ENCODE peak calls at places on chromosomes 12 and 14, in seven cellular contexts. One of them, this sample, is unnamed. For H3K36me3, the result is how much of the 10 kb centered on the place peaks cover.

GRCh38 chr14:93723001-93723400 is 65.3 kb downstream of the PRIMA1 start:
- DNase-seq in H1: no peak
- DNase-seq in cardiac muscle cell: no peak
- DNase-seq in gastrocnemius medialis: no peak
- DNase-seq in IMR-90: no peak
- DNase-seq in lower lobe of right lung: no peak
- DNase-seq in heart left ventricle: no peak
- DNase-seq in this sample: no peak

GRCh38 chr12:95986635-95987535 is 9.3 kb downstream of the HAL start:
- DNase-seq in H1: no peak
- DNase-seq in cardiac muscle cell: no peak
- DNase-seq in gastrocnemius medialis: no peak
- DNase-seq in IMR-90: no peak
- DNase-seq in lower lobe of right lung: no peak
- DNase-seq in heart left ventricle: no peak
- DNase-seq in this sample: no peak

GRCh38 chr12:12612403-12612802 is 727 bp downstream of the CREBL2 start:
- DNase-seq in H1: no peak
- DNase-seq in cardiac muscle cell: peak
- DNase-seq in gastrocnemius medialis: no peak
- DNase-seq in IMR-90: peak
- DNase-seq in lower lobe of right lung: no peak
- DNase-seq in heart left ventricle: no peak
- DNase-seq in this sample: no peak

GRCh38 chr12:91219511-91219910 is 36.9 kb upstream of the DCN start:
- DNase-seq in H1: no peak
- DNase-seq in cardiac muscle cell: peak
- DNase-seq in gastrocnemius medialis: no peak
- DNase-seq in IMR-90: peak
- DNase-seq in lower lobe of right lung: no peak
- DNase-seq in heart left ventricle: no peak
- DNase-seq in this sample: no peak

GRCh38 chr12:38123566-38124246 is 192.9 kb upstream of the ALG10B start:
- DNase-seq in H1: no peak
- DNase-seq in cardiac muscle cell: no peak
- DNase-seq in gastrocnemius medialis: no peak
- DNase-seq in IMR-90: no peak
- DNase-seq in lower lobe of right lung: no peak
- DNase-seq in heart left ventricle: no peak
- DNase-seq in this sample: no peak

GRCh38 chr12:65536876-65537661 is 258.6 kb downstream of the MSRB3 start:
- DNase-seq in H1: no peak
- DNase-seq in cardiac muscle cell: peak
- DNase-seq in gastrocnemius medialis: no peak
- DNase-seq in IMR-90: peak
- DNase-seq in lower lobe of right lung: no peak
- DNase-seq in heart left ventricle: peak
- DNase-seq in this sample: no peak

GRCh38 chr12:43992856-43993255 is 157.0 kb downstream of the TMEM117 start:
- DNase-seq in H1: no peak
- DNase-seq in cardiac muscle cell: no peak
- DNase-seq in gastrocnemius medialis: no peak
- DNase-seq in IMR-90: no peak
- DNase-seq in lower lobe of right lung: no peak
- DNase-seq in heart left ventricle: no peak
- DNase-seq in this sample: no peak

GRCh38 chr14:21525571-21525970 is 575 bp downstream of the SALL2 start:
- DNase-seq in H1: no peak
- DNase-seq in cardiac muscle cell: peak
- DNase-seq in gastrocnemius medialis: no peak
- DNase-seq in IMR-90: peak
- DNase-seq in lower lobe of right lung: no peak
- DNase-seq in heart left ventricle: no peak
- DNase-seq in this sample: no peak

GRCh38 chr14:36520601-36521525 is 831 bp upstream of the NKX2-1 start:
- DNase-seq in H1: peak
- DNase-seq in cardiac muscle cell: peak
- DNase-seq in gastrocnemius medialis: no peak
- DNase-seq in IMR-90: peak
- DNase-seq in lower lobe of right lung: peak
- DNase-seq in heart left ventricle: no peak
- DNase-seq in this sample: no peak
- TF ChIP-seq CTCF in H1: peak
- TF ChIP-seq CTCF in cardiac muscle cell: peak
- TF ChIP-seq CTCF in gastrocnemius medialis: no peak
- TF ChIP-seq CTCF in IMR-90: peak
- TF ChIP-seq CTCF in lower lobe of right lung: no peak
- TF ChIP-seq CTCF in heart left ventricle: no peak
- TF ChIP-seq CTCF in this sample: no peak

GRCh38 chr14:100124551-100125088 is 34.8 kb downstream of the DEGS2 start:
- DNase-seq in H1: no peak
- DNase-seq in cardiac muscle cell: no peak
- DNase-seq in gastrocnemius medialis: no peak
- DNase-seq in IMR-90: no peak
- DNase-seq in lower lobe of right lung: no peak
- DNase-seq in heart left ventricle: no peak
- DNase-seq in this sample: no peak

GRCh38 chr14:100129161-100129589 is 30.3 kb downstream of the DEGS2 start:
- DNase-seq in H1: no peak
- DNase-seq in cardiac muscle cell: peak
- DNase-seq in gastrocnemius medialis: no peak
- DNase-seq in IMR-90: peak
- DNase-seq in lower lobe of right lung: no peak
- DNase-seq in heart left ventricle: no peak
- DNase-seq in this sample: no peak

GRCh38 chr14:100128688-100129087 is 30.8 kb downstream of the DEGS2 start:
- DNase-seq in H1: no peak
- DNase-seq in cardiac muscle cell: no peak
- DNase-seq in gastrocnemius medialis: no peak
- DNase-seq in IMR-90: no peak
- DNase-seq in lower lobe of right lung: no peak
- DNase-seq in heart left ventricle: no peak
- DNase-seq in this sample: peak

GRCh38 chr14:100127853-100128455 is 31.5 kb downstream of the DEGS2 start:
- DNase-seq in H1: no peak
- DNase-seq in cardiac muscle cell: no peak
- DNase-seq in gastrocnemius medialis: no peak
- DNase-seq in IMR-90: no peak
- DNase-seq in lower lobe of right lung: no peak
- DNase-seq in heart left ventricle: no peak
- DNase-seq in this sample: no peak

DNA sequence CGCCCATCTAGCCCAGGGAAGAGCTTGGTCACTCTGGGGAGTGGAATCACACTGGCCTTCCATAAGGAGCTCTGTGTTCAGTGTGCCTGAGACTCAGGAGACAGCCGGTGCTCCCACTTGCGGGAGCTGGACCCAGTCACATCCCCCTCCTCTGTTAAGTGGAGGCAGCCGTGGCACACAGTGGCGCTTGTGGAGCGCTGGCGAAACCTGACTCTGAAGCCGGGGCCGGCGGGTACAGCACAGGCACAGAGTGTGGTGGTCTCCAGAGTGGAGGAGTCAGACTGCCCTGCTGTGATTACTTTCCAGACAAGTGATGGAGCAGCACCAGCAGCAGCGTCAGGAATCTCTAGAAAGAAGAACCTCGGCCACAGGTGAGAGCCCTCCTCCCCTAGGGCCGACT is 33.0 kb downstream of the DEGS2 start:
- DNase-seq in H1: no peak
- DNase-seq in cardiac muscle cell: no peak
- DNase-seq in gastrocnemius medialis: no peak
- DNase-seq in IMR-90: no peak
- DNase-seq in lower lobe of right lung: no peak
- DNase-seq in heart left ventricle: no peak
- DNase-seq in this sample: no peak
- H3K36me3 ChIP-seq in H1: under half
- H3K36me3 ChIP-seq in cardiac muscle cell: under half
- H3K36me3 ChIP-seq in gastrocnemius medialis: under half
- H3K36me3 ChIP-seq in IMR-90: under half
- H3K36me3 ChIP-seq in lower lobe of right lung: half or more
- H3K36me3 ChIP-seq in heart left ventricle: half or more
- H3K36me3 ChIP-seq in this sample: under half

DNA sequence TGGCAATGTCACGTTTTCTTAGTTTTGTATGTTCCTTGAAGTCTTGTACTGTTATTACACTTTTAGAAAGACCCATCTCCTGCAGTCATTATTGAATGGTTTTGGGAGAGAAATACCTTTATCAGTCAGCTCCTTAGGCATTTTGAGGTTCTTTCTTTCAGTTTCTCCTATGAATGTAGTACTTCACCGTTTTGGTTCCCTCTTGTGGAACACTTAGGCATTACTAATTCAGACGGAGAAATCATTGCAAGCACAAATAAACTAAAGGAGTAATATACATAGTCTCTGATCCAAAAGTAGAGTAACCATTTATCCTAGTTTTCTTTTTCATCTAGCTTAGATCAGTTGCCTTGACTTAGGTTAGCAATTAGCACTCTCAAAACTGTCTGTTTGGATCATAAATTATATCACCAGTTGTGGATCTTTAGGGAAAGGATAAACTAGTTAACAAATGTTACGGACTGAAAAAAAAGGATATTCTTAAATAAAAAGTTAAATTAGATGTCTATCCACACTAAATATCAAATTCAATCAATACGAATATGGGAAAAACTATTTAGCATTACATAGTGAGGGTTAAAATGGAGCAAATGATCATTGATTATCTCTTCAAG is 1538.3 kb upstream of the SEL1L start:
- DNase-seq in H1: no peak
- DNase-seq in cardiac muscle cell: peak
- DNase-seq in gastrocnemius medialis: no peak
- DNase-seq in IMR-90: peak
- DNase-seq in lower lobe of right lung: no peak
- DNase-seq in heart left ventricle: no peak
- DNase-seq in this sample: no peak
- TF ChIP-seq CTCF in H1: peak
- TF ChIP-seq CTCF in cardiac muscle cell: no peak
- TF ChIP-seq CTCF in gastrocnemius medialis: no peak
- TF ChIP-seq CTCF in IMR-90: peak
- TF ChIP-seq CTCF in lower lobe of right lung: peak
- TF ChIP-seq CTCF in heart left ventricle: no peak
- TF ChIP-seq CTCF in this sample: no peak

GRCh38 chr12:57713209-57713608 is 19.3 kb downstream of the OS9 start:
- DNase-seq in H1: peak
- DNase-seq in cardiac muscle cell: no peak
- DNase-seq in gastrocnemius medialis: no peak
- DNase-seq in IMR-90: no peak
- DNase-seq in lower lobe of right lung: no peak
- DNase-seq in heart left ventricle: no peak
- DNase-seq in this sample: no peak

GRCh38 chr12:57717846-57718640 is 20.5 kb downstream of the AGAP2 start:
- DNase-seq in H1: peak
- DNase-seq in cardiac muscle cell: no peak
- DNase-seq in gastrocnemius medialis: no peak
- DNase-seq in IMR-90: no peak
- DNase-seq in lower lobe of right lung: no peak
- DNase-seq in heart left ventricle: no peak
- DNase-seq in this sample: no peak

GRCh38 chr12:57716305-57716704 is 22.2 kb downstream of the AGAP2 start:
- DNase-seq in H1: peak
- DNase-seq in cardiac muscle cell: no peak
- DNase-seq in gastrocnemius medialis: no peak
- DNase-seq in IMR-90: no peak
- DNase-seq in lower lobe of right lung: no peak
- DNase-seq in heart left ventricle: no peak
- DNase-seq in this sample: no peak

GRCh38 chr12:57717131-57717530 is 21.4 kb downstream of the AGAP2 start:
- DNase-seq in H1: peak
- DNase-seq in cardiac muscle cell: no peak
- DNase-seq in gastrocnemius medialis: no peak
- DNase-seq in IMR-90: no peak
- DNase-seq in lower lobe of right lung: no peak
- DNase-seq in heart left ventricle: no peak
- DNase-seq in this sample: no peak

DNA sequence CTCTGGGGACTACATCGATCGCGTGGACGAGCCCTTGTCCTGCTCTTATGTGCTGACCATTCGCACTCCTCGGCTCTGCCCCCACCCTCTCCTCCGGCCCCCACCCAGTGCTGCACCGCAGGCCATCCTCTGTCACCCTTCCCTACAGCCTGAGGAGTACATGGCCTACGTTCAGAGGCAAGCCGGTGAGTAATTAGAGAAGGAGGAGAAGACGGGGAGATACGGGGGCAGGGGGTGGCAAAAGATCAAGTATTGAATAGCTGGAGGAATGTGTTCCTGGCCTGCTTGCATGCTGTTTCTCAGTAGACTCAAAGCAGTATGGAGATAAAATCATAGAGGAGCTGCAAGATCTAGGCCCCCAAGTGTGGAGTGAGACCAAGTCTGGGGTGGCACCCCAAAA is 21.9 kb downstream of the OS9 start:
- DNase-seq in H1: peak
- DNase-seq in cardiac muscle cell: no peak
- DNase-seq in gastrocnemius medialis: no peak
- DNase-seq in IMR-90: no peak
- DNase-seq in lower lobe of right lung: no peak
- DNase-seq in heart left ventricle: no peak
- DNase-seq in this sample: no peak
- H3K36me3 ChIP-seq in H1: under half
- H3K36me3 ChIP-seq in cardiac muscle cell: under half
- H3K36me3 ChIP-seq in gastrocnemius medialis: under half
- H3K36me3 ChIP-seq in IMR-90: half or more
- H3K36me3 ChIP-seq in lower lobe of right lung: half or more
- H3K36me3 ChIP-seq in heart left ventricle: half or more
- H3K36me3 ChIP-seq in this sample: under half

GRCh38 chr14:24213866-24214652 is 771 bp upstream of the CHMP4A start:
- DNase-seq in H1: no peak
- DNase-seq in cardiac muscle cell: no peak
- DNase-seq in gastrocnemius medialis: no peak
- DNase-seq in IMR-90: no peak
- DNase-seq in lower lobe of right lung: no peak
- DNase-seq in heart left ventricle: no peak
- DNase-seq in this sample: no peak
- TF ChIP-seq CTCF in H1: no peak
- TF ChIP-seq CTCF in cardiac muscle cell: no peak
- TF ChIP-seq CTCF in gastrocnemius medialis: no peak
- TF ChIP-seq CTCF in IMR-90: no peak
- TF ChIP-seq CTCF in lower lobe of right lung: no peak
- TF ChIP-seq CTCF in heart left ventricle: no peak
- TF ChIP-seq CTCF in this sample: no peak

GRCh38 chr12:107990325-107990724 is 138.8 kb upstream of the WSCD2 start:
- DNase-seq in H1: peak
- DNase-seq in cardiac muscle cell: peak
- DNase-seq in gastrocnemius medialis: no peak
- DNase-seq in IMR-90: no peak
- DNase-seq in lower lobe of right lung: no peak
- DNase-seq in heart left ventricle: peak
- DNase-seq in this sample: peak
- H3K36me3 ChIP-seq in H1: under half
- H3K36me3 ChIP-seq in cardiac muscle cell: under half
- H3K36me3 ChIP-seq in gastrocnemius medialis: under half
- H3K36me3 ChIP-seq in IMR-90: under half
- H3K36me3 ChIP-seq in lower lobe of right lung: under half
- H3K36me3 ChIP-seq in heart left ventricle: under half
- H3K36me3 ChIP-seq in this sample: under half

This sample was measured in psoas muscle.